ENCODE peak calls at places on chromosomes 16 and 17, in five cellular contexts. Z is colonic mucosa, Y is psoas muscle, E is IMR-90, K is ascending aorta. U is an unnamed sample. For H3K4me1 and H3K36me3, the result is how much of the 10 kb centered on the place peaks cover.

GRCh38 chr16:81229811-81230210 is 8.7 kb upstream of the BCO1 start:
- DNase-seq in Z (no peak), Y (no peak), E (no peak), K (no peak), U (no peak)

GRCh38 chr16:4313563-4314531 is 2.0 kb upstream of the GLIS2 start:
- DNase-seq in Z (peak), Y (peak), E (no peak), K (no peak), U (no peak)

GRCh38 chr17:42266918-42267766 is 9.0 kb downstream of the STAT5B start:
- DNase-seq in Z (no peak), Y (no peak), E (peak), K (no peak), U (no peak)

GRCh38 chr17:4738136-4739121 is 1.2 kb upstream of the ZMYND15 start:
- DNase-seq in Z (peak), Y (no peak), E (no peak), K (no peak), U (no peak)

GRCh38 chr16:76696876-76697275 is 419.7 kb downstream of the CNTNAP4 start:
- DNase-seq in Z (no peak), Y (no peak), E (no peak), K (no peak), U (no peak)

GRCh38 chr16:68369697-68370096 is 58.9 kb downstream of the PRMT7 start:
- DNase-seq in Z (no peak), Y (no peak), E (no peak), K (no peak), U (no peak)

GRCh38 chr16:57759541-57760356 is 24.2 kb downstream of the KATNB1 start:
- DNase-seq in Z (no peak), Y (peak), E (no peak), K (no peak), U (no peak)

GRCh38 chr17:42422958-42423712 is at the start of gene CAVIN1:
- DNase-seq in Z (peak), Y (peak), E (peak), K (peak), U (peak)

GRCh38 chr16:56530872-56531271 is 11.0 kb upstream of the BBS2 start:
- DNase-seq in Z (no peak), Y (no peak), E (no peak), K (no peak), U (no peak)

GRCh38 chr17:31061678-31062077 is 33.1 kb upstream of the NF1 start:
- DNase-seq in Z (no peak), Y (no peak), E (no peak), K (no peak), U (no peak)

GRCh38 chr17:74012465-74012864 is 191.0 kb upstream of the RPL38 start:
- DNase-seq in Z (no peak), Y (no peak), E (no peak), K (no peak), U (no peak)

GRCh38 chr17:50918071-50918932 is 52.1 kb upstream of the TOB1 start:
- DNase-seq in Z (no peak), Y (peak), E (no peak), K (no peak), U (no peak)

GRCh38 chr17:2542456-2542855 is 30.8 kb upstream of the METTL16 start:
- DNase-seq in Z (no peak), Y (no peak), E (no peak), K (no peak), U (no peak)

GRCh38 chr17:9124554-9124935 is 103.2 kb downstream of the NTN1 start:
- DNase-seq in Z (no peak), Y (no peak), E (no peak), K (no peak), U (no peak)

GRCh38 chr17:51365090-51365489 is 104.7 kb downstream of the UTP18 start:
- DNase-seq in Z (no peak), Y (no peak), E (no peak), K (no peak), U (no peak)

GRCh38 chr17:46979023-46979870 is at the start of gene RPRML:
- DNase-seq in Z (peak), Y (peak), E (no peak), K (no peak), U (no peak)

GRCh38 chr17:9456265-9456664 is 119.4 kb downstream of the STX8 start:
- DNase-seq in Z (peak), Y (no peak), E (no peak), K (no peak), U (no peak)

GRCh38 chr17:2054262-2054739 is 602 bp upstream of the HIC1 start:
- DNase-seq in Z (no peak), Y (no peak), E (peak), K (no peak), U (no peak)

GRCh38 chr17:65572186-65572580 is 10.7 kb upstream of the AXIN2 start:
- DNase-seq in Z (no peak), Y (no peak), E (no peak), K (no peak), U (no peak)

GRCh38 chr16:50884066-50884860 is 142.4 kb downstream of the CYLD start:
- DNase-seq in Z (no peak), Y (no peak), E (no peak), K (no peak), U (no peak)

GRCh38 chr16:63945805-63946204 is 1176.1 kb downstream of the CDH11 start:
- DNase-seq in Z (no peak), Y (no peak), E (no peak), K (no peak), U (no peak)

GRCh38 chr17:55354010-55354409 is 67.6 kb downstream of the MMD start:
- DNase-seq in Z (no peak), Y (no peak), E (no peak), K (no peak), U (no peak)

GRCh38 chr17:79116575-79117368 is 42.1 kb downstream of the ENGASE start:
- DNase-seq in Z (no peak), Y (no peak), E (no peak), K (no peak), U (no peak)

GRCh38 chr17:49510059-49510719 is 15.1 kb downstream of the NGFR start:
- DNase-seq in Z (no peak), Y (no peak), E (no peak), K (no peak), U (no peak)

GRCh38 chr17:69525920-69526841 is 111.7 kb downstream of the MAP2K6 start:
- DNase-seq in Z (peak), Y (peak), E (peak), K (no peak), U (no peak)

GRCh38 chr17:55159251-55159650 is 105.5 kb upstream of the HLF start:
- DNase-seq in Z (no peak), Y (no peak), E (peak), K (no peak), U (no peak)

GRCh38 chr17:2123467-2124251 is 68.8 kb downstream of the HIC1 start:
- DNase-seq in Z (peak), Y (no peak), E (peak), K (no peak), U (no peak)

GRCh38 chr17:17419166-17419565 is 57.6 kb upstream of the MED9 start:
- DNase-seq in Z (no peak), Y (no peak), E (no peak), K (no peak), U (no peak)

GRCh38 chr17:32281011-32281451 is 15.4 kb downstream of the RHBDL3 start:
- DNase-seq in Z (no peak), Y (peak), E (no peak), K (no peak), U (no peak)

GRCh38 chr17:59139939-59140338 is 15.0 kb downstream of the SKA2 start:
- DNase-seq in Z (no peak), Y (no peak), E (no peak), K (no peak), U (no peak)

GRCh38 chr17:44363613-44364159 is at the start of gene FAM171A2:
- DNase-seq in Z (no peak), Y (peak), E (peak), K (no peak), U (no peak)

GRCh38 chr17:64410750-64411490 is 20.3 kb upstream of the PECAM1 start:
- DNase-seq in Z (no peak), Y (no peak), E (no peak), K (no peak), U (no peak)

GRCh38 chr17:66468241-66469087 is 166.1 kb downstream of the PRKCA start:
- DNase-seq in Z (no peak), Y (no peak), E (peak), K (no peak), U (no peak)

DNA sequence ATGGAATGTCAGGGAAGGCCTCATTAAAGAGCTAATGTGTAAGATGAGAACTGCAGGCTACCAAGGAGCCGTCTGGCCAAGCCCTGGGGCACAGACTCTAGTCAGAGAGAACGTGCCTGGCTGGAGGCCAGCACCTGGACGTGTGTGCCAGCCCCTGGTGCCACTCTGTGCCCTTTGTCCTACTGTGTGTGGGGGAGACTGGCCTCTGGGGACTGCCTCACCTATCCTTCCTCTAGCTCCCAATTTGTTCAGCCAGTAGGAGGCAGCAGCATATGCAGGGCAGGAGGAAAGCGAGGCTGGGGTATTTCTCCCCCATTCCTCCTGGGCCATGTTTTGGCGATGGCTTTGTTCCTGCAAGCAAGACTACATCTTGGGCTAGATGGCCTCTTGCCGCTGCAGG is 37.1 kb downstream of the KNOP1 start:
- DNase-seq in Z (no peak), Y (peak), E (no peak), K (no peak), U (no peak)
- TF ChIP-seq CTCF in Z (no peak), Y (no peak), E (no peak), K (no peak), U (no peak)

GRCh38 chr17:72110231-72110952 is 10.4 kb upstream of the SOX9 start:
- DNase-seq in Z (peak), Y (no peak), E (no peak), K (no peak), U (no peak)
- H3K4me1 ChIP-seq in Z (under half), Y (under half), E (under half), K (under half), U (under half)

GRCh38 chr16:89417352-89417751 is 73.0 kb downstream of the ANKRD11 start:
- DNase-seq in Z (peak), Y (no peak), E (no peak), K (no peak), U (no peak)

GRCh38 chr16:89422527-89422904 is 67.8 kb downstream of the ANKRD11 start:
- DNase-seq in Z (no peak), Y (peak), E (peak), K (peak), U (no peak)

GRCh38 chr16:89413811-89414585 is 76.4 kb downstream of the ANKRD11 start:
- DNase-seq in Z (no peak), Y (peak), E (no peak), K (no peak), U (no peak)

GRCh38 chr16:89420204-89420603 is 70.2 kb downstream of the ANKRD11 start:
- DNase-seq in Z (no peak), Y (no peak), E (no peak), K (no peak), U (no peak)

GRCh38 chr16:89418352-89418751 is 72.0 kb downstream of the ANKRD11 start:
- DNase-seq in Z (no peak), Y (no peak), E (no peak), K (no peak), U (no peak)
- H3K36me3 ChIP-seq in Z (under half), Y (under half), E (under half), K (under half), U (under half)

GRCh38 chr16:21614896-21615295 is 15.5 kb downstream of the METTL9 start:
- DNase-seq in Z (no peak), Y (no peak), E (no peak), K (no peak), U (no peak)
- TF ChIP-seq CTCF in Z (no peak), Y (no peak), E (no peak), K (no peak), U (no peak)

DNA sequence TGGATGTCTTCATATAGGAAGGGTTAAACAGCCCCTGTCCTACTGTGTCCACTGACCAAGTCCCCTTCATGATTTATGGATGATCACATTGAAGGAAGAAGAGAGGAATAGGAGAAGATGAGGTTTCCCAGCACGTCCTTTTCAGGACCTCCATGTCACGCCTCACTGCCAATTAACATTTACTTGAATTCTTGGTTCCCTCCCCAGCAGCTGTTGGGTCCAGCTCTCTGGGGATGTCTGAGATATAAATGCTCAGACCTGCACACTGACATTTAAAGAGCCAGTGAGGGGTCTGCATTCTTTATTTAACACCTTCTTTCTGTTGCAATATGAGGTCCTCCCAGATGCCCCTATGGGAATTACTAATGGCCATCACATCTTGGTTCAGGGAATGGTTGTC is 230.6 kb upstream of the HSBP1 start:
- DNase-seq in Z (no peak), Y (no peak), E (no peak), K (no peak), U (no peak)
- H3K4me1 ChIP-seq in Z (under half), Y (under half), E (under half), K (under half), U (under half)

U was measured in esophagus squamous epithelium.